ENCODE peak calls at places on chromosomes 13 and 19, in four cellular contexts. I is sigmoid colon; R is K562; F is CD4-positive, alpha-beta memory T cell. Q is an unnamed sample.

GRCh38 chr13:83057119-83057518 is 825.2 kb downstream of the SLITRK1 start:
- DNase-seq in I (no peak), R (no peak), F (no peak), Q (no peak)

GRCh38 chr13:43792456-43792855 is 5.7 kb upstream of the ENOX1 start:
- DNase-seq in I (no peak), R (no peak), F (no peak), Q (no peak)

GRCh38 chr13:106493569-106493968 is 41.9 kb downstream of the EFNB2 start:
- DNase-seq in I (no peak), R (no peak), F (no peak), Q (peak)

GRCh38 chr13:60754211-60754610 is 357.2 kb downstream of the TDRD3 start:
- DNase-seq in I (no peak), R (no peak), F (no peak), Q (no peak)

GRCh38 chr13:24605923-24606372 is 74.3 kb upstream of the ATP12A start:
- DNase-seq in I (no peak), R (no peak), F (peak), Q (no peak)

GRCh38 chr19:13483215-13483614 is 23.1 kb downstream of the CACNA1A start:
- DNase-seq in I (no peak), R (peak), F (no peak), Q (peak)

GRCh38 chr19:8342316-8342683 is 762 bp downstream of the KANK3 start:
- DNase-seq in I (no peak), R (no peak), F (no peak), Q (no peak)

GRCh38 chr19:1064661-1065605 is 2.0 kb upstream of the ARHGAP45 start:
- DNase-seq in I (no peak), R (no peak), F (peak), Q (peak)

GRCh38 chr19:47130120-47130588 is 481 bp upstream of the SAE1 start:
- DNase-seq in I (no peak), R (no peak), F (no peak), Q (no peak)

GRCh38 chr19:47132522-47132852 is 1.9 kb downstream of the SAE1 start:
- DNase-seq in I (no peak), R (no peak), F (no peak), Q (no peak)

GRCh38 chr19:47129579-47129978 is 1.1 kb upstream of the SAE1 start:
- DNase-seq in I (no peak), R (no peak), F (no peak), Q (no peak)

GRCh38 chr19:47133021-47133471 is 2.4 kb downstream of the SAE1 start:
- DNase-seq in I (no peak), R (no peak), F (no peak), Q (no peak)

DNA sequence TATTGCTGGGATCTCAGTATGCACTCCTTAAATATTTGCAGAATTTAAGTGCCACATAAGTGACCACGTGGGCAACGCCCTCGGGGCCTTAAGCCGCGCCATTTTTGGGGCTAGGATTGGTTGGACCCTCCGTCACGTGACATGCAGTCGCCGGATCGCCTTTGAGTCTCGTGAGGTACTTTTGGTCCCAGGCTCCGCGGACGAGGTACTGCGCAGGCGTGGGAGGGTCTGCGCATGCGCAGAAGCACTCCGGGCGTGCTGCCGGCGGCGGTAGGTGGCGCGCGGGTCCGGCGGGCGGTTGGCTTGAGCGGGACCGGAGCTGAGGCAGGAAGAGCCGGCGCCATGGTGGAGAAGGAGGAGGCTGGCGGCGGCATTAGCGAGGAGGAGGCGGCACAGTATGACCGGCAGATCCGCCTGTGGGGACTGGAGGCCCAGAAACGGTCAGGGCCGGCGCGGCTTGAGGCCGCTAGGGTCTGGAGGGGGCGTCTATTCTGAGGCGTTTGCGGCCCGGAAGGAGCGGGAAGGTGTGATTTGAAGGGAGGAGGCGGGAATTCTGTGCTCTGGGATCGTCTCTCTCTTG is at the start of gene SAE1:
- DNase-seq in I (peak), R (peak), F (peak), Q (peak)
- H3K4me3 ChIP-seq in I (peak), R (peak), F (peak), Q (peak)

GRCh38 chr19:5436948-5437306 is 18.3 kb upstream of the ZNRF4 start:
- DNase-seq in I (no peak), R (no peak), F (no peak), Q (no peak)
- H3K4me3 ChIP-seq in I (no peak), R (peak), F (no peak), Q (no peak)

GRCh38 chr19:54206831-54207177 is 6.1 kb downstream of the RPS9 start:
- DNase-seq in I (no peak), R (no peak), F (no peak), Q (no peak)

GRCh38 chr19:54203151-54203611 is 2.5 kb downstream of the RPS9 start:
- DNase-seq in I (no peak), R (no peak), F (no peak), Q (no peak)

GRCh38 chr19:54201980-54202379 is 1.3 kb downstream of the RPS9 start:
- DNase-seq in I (no peak), R (no peak), F (no peak), Q (no peak)

GRCh38 chr19:54206030-54206830 is 5.6 kb downstream of the RPS9 start:
- DNase-seq in I (no peak), R (peak), F (no peak), Q (no peak)

DNA sequence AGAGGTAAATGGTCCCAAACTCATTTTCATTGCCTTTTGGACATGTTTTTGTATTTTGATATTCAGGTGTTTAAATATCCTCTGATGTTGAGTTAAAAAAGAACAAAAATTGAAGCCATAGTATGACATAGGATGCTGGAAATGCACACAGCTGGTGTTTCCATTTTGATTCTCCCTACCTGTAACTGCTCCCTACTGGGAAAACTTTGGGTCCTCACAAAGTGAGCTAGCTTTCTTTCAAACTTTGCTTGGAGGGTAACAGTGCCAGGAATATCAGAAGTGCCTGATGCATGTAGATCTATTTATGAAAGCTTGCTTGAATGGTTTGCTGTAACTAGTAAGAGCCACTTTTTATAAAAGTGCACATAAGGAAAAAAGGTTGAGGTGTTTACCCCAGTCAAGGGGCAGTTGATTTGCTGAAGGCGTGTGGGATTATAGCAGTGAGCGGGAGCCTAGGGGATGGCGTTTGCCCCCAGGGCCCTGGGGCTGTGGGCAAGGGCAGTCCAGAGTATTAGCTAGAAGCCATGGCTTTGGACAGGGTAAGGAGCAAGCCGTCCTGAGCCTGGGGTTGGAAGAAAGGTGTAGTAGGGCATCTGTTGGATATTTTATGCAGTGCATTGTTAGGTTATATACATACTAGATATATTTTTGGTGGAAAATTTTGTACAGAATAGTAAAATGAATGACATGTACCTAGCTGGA is 4.3 kb downstream of the RPS9 start:
- DNase-seq in I (no peak), R (no peak), F (no peak), Q (no peak)
- H3K4me3 ChIP-seq in I (no peak), R (peak), F (no peak), Q (no peak)

GRCh38 chr13:76878043-76878442 is 8.2 kb downstream of the KCTD12 start:
- DNase-seq in I (no peak), R (no peak), F (no peak), Q (no peak)
- H3K4me3 ChIP-seq in I (no peak), R (no peak), F (no peak), Q (no peak)

GRCh38 chr13:32737111-32737571 is 150.9 kb downstream of the PDS5B start:
- DNase-seq in I (no peak), R (no peak), F (peak), Q (peak)
- H3K4me3 ChIP-seq in I (peak), R (no peak), F (peak), Q (peak)

GRCh38 chr13:107721436-107721835 is 493.9 kb downstream of the LIG4 start:
- DNase-seq in I (no peak), R (no peak), F (no peak), Q (no peak)
- H3K4me3 ChIP-seq in I (no peak), R (no peak), F (no peak), Q (no peak)